ENCODE peak calls at places on chromosomes 7 and 10, in ten cellular contexts. R is neural progenitor cell, F is MM.1S, H is H1, J is mesendoderm, G is IMR-90, E is mammary epithelial cell, V is endodermal cell, O is GM12878, Y is keratinocyte. Q is an unnamed sample.

GRCh38 chr10:62082729-62083412 is 181.4 kb downstream of the ARID5B start:
- DNase-seq in F (no peak), H (no peak), Y (no peak), O (peak; percentile 51), V (no peak), G (peak; percentile 74), R (no peak), J (no peak), E (peak; percentile 38), Q (peak; percentile 64)

GRCh38 chr10:119370046-119370770 is 162.8 kb downstream of the GRK5 start:
- DNase-seq in Y (no peak), F (no peak), H (no peak), O (no peak), G (peak; percentile 90), R (no peak), V (no peak), J (peak; percentile 18), E (no peak), Q (peak; percentile 97)

GRCh38 chr10:124294811-124295770 is 123.6 kb downstream of the OAT start:
- DNase-seq in H (no peak), J (no peak), V (no peak), G (no peak), E (peak; percentile 77), O (no peak), Y (peak; percentile 91), R (no peak), F (no peak), Q (no peak)

GRCh38 chr7:17233643-17234397 is 64.6 kb upstream of the AHR start:
- DNase-seq in O (peak; percentile 9), J (peak; percentile 18), H (no peak), G (no peak), R (no peak), E (no peak), F (no peak), V (no peak), Y (no peak), Q (peak; percentile 29)

GRCh38 chr10:6048281-6049030 is 13.7 kb downstream of the IL2RA start:
- DNase-seq in E (no peak), O (no peak), J (no peak), G (no peak), R (no peak), H (no peak), F (no peak), V (peak; percentile 17), Y (no peak), Q (no peak)

GRCh38 chr7:94250124-94250523 is 144.6 kb upstream of the COL1A2 start:
- DNase-seq in Y (no peak), H (no peak), O (no peak), V (no peak), J (no peak), F (no peak), G (no peak), E (no peak), R (no peak), Q (no peak)

GRCh38 chr10:59793924-59794323 is 40.7 kb upstream of the MRLN start:
- DNase-seq in F (no peak), G (no peak), O (no peak), E (no peak), V (no peak), J (no peak), H (no peak), R (no peak), Y (no peak), Q (no peak)

GRCh38 chr7:135923700-135924261 is 53.4 kb downstream of the MTPN start:
- DNase-seq in R (no peak), E (peak; percentile 94), F (no peak), O (no peak), H (no peak), V (peak; percentile 53), G (peak; percentile 96), J (peak; percentile 34), Y (peak; percentile 40), Q (peak; percentile 98)

GRCh38 chr10:111801841-111802240 is 381.7 kb downstream of the GPAM start:
- DNase-seq in O (no peak), G (no peak), F (no peak), V (no peak), H (no peak), R (peak; percentile 52), Y (no peak), E (no peak), J (peak; percentile 85), Q (no peak)

GRCh38 chr7:38068461-38068860 is 109.6 kb upstream of the STARD3NL start:
- DNase-seq in R (no peak), O (no peak), J (no peak), V (no peak), H (no peak), E (no peak), F (no peak), G (no peak), Y (no peak), Q (no peak)

GRCh38 chr7:71682181-71682580 is 550.2 kb downstream of the GALNT17 start:
- DNase-seq in H (no peak), E (no peak), O (no peak), F (no peak), J (peak; percentile 71), G (no peak), Y (no peak), R (no peak), V (peak; percentile 67), Q (no peak)

GRCh38 chr7:71679480-71679879 is 547.5 kb downstream of the GALNT17 start:
- DNase-seq in J (no peak), Y (no peak), G (no peak), V (no peak), R (no peak), E (no peak), O (no peak), F (no peak), H (no peak), Q (no peak)

GRCh38 chr7:71687831-71688599 is 556.1 kb downstream of the GALNT17 start:
- DNase-seq in H (no peak), E (no peak), V (peak; percentile 7), O (no peak), R (no peak), J (no peak), F (peak; percentile 74), Y (no peak), G (no peak), Q (no peak)

GRCh38 chr7:71683382-71683781 is 551.4 kb downstream of the GALNT17 start:
- DNase-seq in R (no peak), H (no peak), F (no peak), G (no peak), J (peak; percentile 53), E (no peak), O (no peak), V (no peak), Y (no peak), Q (no peak)

GRCh38 chr7:71682841-71683341 is 550.9 kb downstream of the GALNT17 start:
- DNase-seq in Y (no peak), V (peak; percentile 95), R (peak; percentile 90), G (no peak), H (peak; percentile 13), J (peak; percentile 95), F (no peak), E (no peak), O (no peak), Q (no peak)
- H3K9ac ChIP-seq in Y (no peak overlapping the region), V (peak overlapping the region; percentile 45), R (no peak overlapping the region), G (no peak overlapping the region), H (no peak overlapping the region), J (peak overlapping the region; percentile 61), F (no peak overlapping the region), E (no peak overlapping the region), O (no peak overlapping the region), Q (no peak overlapping the region)

DNA sequence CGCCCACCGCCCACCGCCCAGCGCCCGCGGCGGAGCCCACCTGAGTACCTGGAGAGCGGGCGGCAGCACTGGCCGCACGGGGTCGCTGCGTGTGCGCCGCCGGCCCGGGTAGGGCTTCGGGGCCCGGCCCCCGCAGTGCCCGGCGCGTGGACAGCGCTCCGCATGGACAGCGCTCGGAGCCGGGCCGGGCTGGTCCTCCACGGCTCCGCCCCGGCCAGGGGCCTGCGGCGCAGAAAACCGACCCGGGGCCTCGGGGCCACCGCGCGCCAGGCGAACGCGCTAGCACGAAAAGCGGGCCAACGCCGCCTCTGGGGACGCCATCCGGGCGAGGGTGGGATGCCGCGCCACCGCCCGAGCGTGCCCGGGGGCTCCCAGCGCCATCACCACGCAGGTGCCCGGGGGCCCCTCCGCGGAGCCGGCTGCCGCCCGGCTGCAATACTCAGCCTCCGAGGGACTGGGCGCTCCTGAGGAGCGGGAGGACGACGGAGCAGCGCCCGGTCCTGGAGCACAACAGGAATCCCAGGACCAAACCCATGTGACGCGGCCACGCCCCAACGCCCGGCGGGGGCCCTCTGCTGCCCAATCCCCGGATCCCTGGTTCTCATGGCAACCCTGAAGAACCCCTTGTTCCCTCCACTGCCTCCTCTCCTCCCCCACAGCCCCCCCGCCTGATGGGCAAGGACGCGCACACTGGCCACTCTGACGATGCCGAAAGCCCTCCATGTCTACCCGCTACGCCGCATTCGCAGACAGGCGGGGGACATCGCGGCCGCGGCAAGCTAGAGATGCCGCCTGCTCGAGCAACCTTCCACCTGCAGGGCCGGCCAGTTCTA is at the start of gene GRB10:
- DNase-seq in V (peak; percentile 82), F (no peak), J (peak; percentile 56), E (no peak), Y (no peak), O (no peak), G (peak; percentile 20), H (no peak), R (peak; percentile 84), Q (peak; percentile 76)
- H3K9ac ChIP-seq in V (no peak within 1 kb of the TSS), F (no peak within 1 kb of the TSS), J (no peak within 1 kb of the TSS), E (no peak within 1 kb of the TSS), Y (no peak within 1 kb of the TSS), O (no peak within 1 kb of the TSS), G (no peak within 1 kb of the TSS), H (peak within 1 kb of the TSS; percentile 19), R (no peak within 1 kb of the TSS), Q (peak within 1 kb of the TSS; percentile 51)

DNA sequence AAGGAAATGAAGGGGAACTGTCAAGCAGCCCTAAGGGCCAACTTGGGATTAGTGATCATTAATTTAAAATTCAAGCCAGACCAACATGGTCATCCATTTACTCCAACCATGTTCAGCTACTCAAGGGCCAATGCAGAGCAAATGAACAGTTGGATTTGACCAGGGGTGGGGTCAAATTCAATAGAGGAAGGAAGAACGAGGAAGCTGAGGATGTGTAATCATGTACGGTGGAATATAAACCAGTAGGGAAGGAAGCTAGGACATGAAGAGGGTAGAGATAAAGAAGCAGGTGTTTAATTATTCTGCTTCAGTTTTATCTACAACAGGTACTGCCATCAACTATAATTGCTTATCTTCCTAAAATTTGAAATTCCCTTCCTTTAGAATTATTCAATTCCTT is 81.6 kb downstream of the HIBADH start:
- DNase-seq in J (no peak), R (no peak), G (no peak), O (no peak), E (no peak), H (no peak), F (no peak), Y (no peak), V (no peak), Q (no peak)
- H3K9ac ChIP-seq in J (no peak overlapping the region), R (no peak overlapping the region), G (no peak overlapping the region), O (no peak overlapping the region), E (no peak overlapping the region), H (no peak overlapping the region), F (no peak overlapping the region), Y (no peak overlapping the region), V (no peak overlapping the region), Q (no peak overlapping the region)

DNA sequence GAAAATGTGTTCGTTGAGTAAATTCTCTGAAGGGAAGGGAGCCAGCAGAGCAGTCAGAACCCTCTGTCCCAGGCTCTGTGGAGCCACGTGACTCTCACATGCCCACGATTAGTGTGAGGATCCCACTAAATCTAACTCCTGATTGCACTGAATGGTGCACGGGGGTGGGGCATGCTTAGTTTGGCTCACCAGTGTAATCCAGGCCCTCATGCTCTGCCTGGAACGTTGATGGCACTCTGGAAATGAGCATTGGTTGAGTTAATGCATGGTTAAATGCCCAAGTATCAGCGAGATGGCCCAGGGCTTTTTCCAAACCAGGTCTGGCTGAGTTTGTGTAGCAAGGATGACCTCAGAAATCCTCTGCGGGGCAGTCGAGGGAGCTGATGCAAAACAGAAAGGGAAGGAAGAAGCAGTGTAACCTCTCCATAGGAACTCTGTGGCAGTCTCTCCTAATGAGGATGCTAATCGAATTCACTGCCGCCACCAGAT is 98.3 kb downstream of the C10orf105 start:
- DNase-seq in O (no peak), V (peak; percentile 80), G (no peak), Y (no peak), R (peak; percentile 72), E (no peak), H (no peak), J (peak; percentile 88), F (no peak), Q (peak; percentile 46)
- H3K9ac ChIP-seq in O (no peak overlapping the region), V (no peak overlapping the region), G (no peak overlapping the region), Y (no peak overlapping the region), R (no peak overlapping the region), E (no peak overlapping the region), H (no peak overlapping the region), J (peak overlapping the region; percentile 5), F (no peak overlapping the region), Q (no peak overlapping the region)

Q was measured in GM23248.